ENCODE peak calls at places on chromosomes 3 and 15, in ten cellular contexts. M is NCI-H2029, K is pons, G is adrenal gland, L is LoVo, B is NCI-H1436, O is ACHN, P is neural progenitor cell, T is AG08396, H is activated gamma-delta T cell treated with Interleukin-2 at 50 U/mL for 16 hours. E is an unnamed sample.
A peak's percentile ranks its signal among the peaks of the same experiment; 100 is the strongest.

GRCh38 chr15:42605281-42605744 is 29.9 kb downstream of the STARD9 start:
- DNase-seq in G (no peak), O (no peak), P (no peak), L (no peak), M (no peak), B (no peak), K (no peak), T (no peak), H (no peak), E (no peak)

GRCh38 chr15:74399511-74400312 is 32.3 kb upstream of the CYP11A1 start:
- DNase-seq in K (no peak), M (no peak), P (no peak), O (no peak), L (no peak), T (no peak), B (no peak), G (no peak), H (peak; percentile 61), E (no peak)

GRCh38 chr15:75842722-75843617 is at the start of gene UBE2Q2:
- DNase-seq in H (peak; percentile 66), G (peak; percentile 65), P (peak; percentile 94), B (peak; percentile 49), O (peak; percentile 70), K (peak; percentile 24), M (peak; percentile 34), L (peak; percentile 70), T (peak; percentile 86), E (no peak)

GRCh38 chr3:30123224-30123623 is 483.2 kb upstream of the TGFBR2 start:
- DNase-seq in G (no peak), P (no peak), K (no peak), M (no peak), T (no peak), L (no peak), B (no peak), H (no peak), O (no peak), E (no peak)

GRCh38 chr3:56761023-56761422 is 40.7 kb downstream of the ARHGEF3 start:
- DNase-seq in T (no peak), L (no peak), B (no peak), H (no peak), G (no peak), O (no peak), M (no peak), P (no peak), K (no peak), E (no peak)

GRCh38 chr3:54988302-54989022 is 60.6 kb upstream of the LRTM1 start:
- DNase-seq in O (no peak), H (no peak), P (no peak), T (peak; percentile 36), M (no peak), L (no peak), G (peak; percentile 68), B (no peak), K (no peak), E (no peak)

GRCh38 chr3:138465927-138466326 is 31.5 kb downstream of the ESYT3 start:
- DNase-seq in M (peak; percentile 24), O (no peak), T (no peak), P (no peak), L (no peak), K (no peak), H (no peak), B (no peak), G (no peak), E (no peak)

GRCh38 chr15:53716909-53717878 is 42.3 kb downstream of the WDR72 start:
- DNase-seq in B (peak; percentile 10), H (no peak), K (peak; percentile 52), M (no peak), O (peak; percentile 34), T (no peak), L (peak; percentile 9), P (peak; percentile 36), G (no peak), E (no peak)

GRCh38 chr3:52839892-52840545 is 5.2 kb upstream of the MUSTN1 start:
- DNase-seq in H (no peak), M (no peak), O (no peak), T (no peak), P (no peak), G (no peak), L (no peak), K (no peak), B (no peak), E (no peak)

GRCh38 chr3:153372326-153372725 is 210.3 kb downstream of the RAP2B start:
- DNase-seq in K (no peak), M (no peak), T (peak; percentile 41), H (no peak), O (no peak), G (no peak), L (no peak), B (no peak), P (no peak), E (no peak)